ENCODE peak calls at places on chromosomes 3 and 15, in seven cellular contexts. O is thyroid gland, K is endothelial cell of umbilical vein, X is neural progenitor cell, S is transverse colon, Q is lower leg skin, F is kidney. L is an unnamed sample.

GRCh38 chr3:178028933-178029332 is 507.3 kb upstream of the KCNMB2 start:
- DNase-seq in Q (no peak), K (no peak), S (no peak), X (no peak), F (no peak), O (no peak), L (no peak)

GRCh38 chr3:107392549-107393165 is 15.4 kb downstream of the CCDC54 start:
- DNase-seq in K (no peak), Q (no peak), S (no peak), F (no peak), O (no peak), X (no peak), L (peak)

GRCh38 chr3:156605686-156606605 is 51.0 kb upstream of the SSR3 start:
- DNase-seq in S (peak), O (peak), F (peak), K (peak), X (peak), Q (peak), L (peak)

GRCh38 chr15:37819191-37819590 is 115.2 kb upstream of the TMCO5A start:
- DNase-seq in Q (no peak), X (no peak), K (no peak), F (no peak), S (no peak), O (peak), L (peak)

GRCh38 chr15:88610756-88611231 is 10.3 kb upstream of the AEN start:
- DNase-seq in K (no peak), F (no peak), X (peak), Q (no peak), S (no peak), O (no peak), L (no peak)

GRCh38 chr3:185688808-185689207 is 102.7 kb downstream of the SENP2 start:
- DNase-seq in Q (no peak), O (no peak), X (no peak), S (no peak), F (no peak), K (peak), L (peak)

GRCh38 chr3:128849776-128850542 is 29.5 kb upstream of the ACAD9 start:
- DNase-seq in S (no peak), K (no peak), O (no peak), X (peak), F (no peak), Q (no peak), L (peak)

GRCh38 chr3:138914870-138915502 is 32.0 kb downstream of the FOXL2 start:
- DNase-seq in K (peak), Q (no peak), F (no peak), O (no peak), S (no peak), X (no peak), L (peak)

GRCh38 chr3:81891056-81891455 is 129.6 kb upstream of the GBE1 start:
- DNase-seq in K (no peak), F (no peak), O (no peak), S (no peak), X (no peak), Q (no peak), L (no peak)

GRCh38 chr3:105806361-105806760 is 62.5 kb downstream of the CBLB start:
- DNase-seq in K (peak), X (no peak), Q (no peak), O (peak), S (no peak), F (no peak), L (peak)

GRCh38 chr3:31906182-31906581 is 74.9 kb downstream of the OSBPL10 start:
- DNase-seq in Q (no peak), O (no peak), F (no peak), S (no peak), X (no peak), K (peak), L (no peak)

GRCh38 chr15:81485806-81486205 is 111.8 kb upstream of the TMC3 start:
- DNase-seq in F (no peak), S (no peak), K (peak), Q (no peak), O (peak), X (no peak), L (no peak)

GRCh38 chr3:104411760-104412159 is 954.9 kb upstream of the ALCAM start:
- DNase-seq in Q (no peak), X (peak), F (no peak), S (no peak), O (no peak), K (no peak), L (no peak)

GRCh38 chr3:99641984-99642383 is 3.6 kb downstream of the COL8A1 start:
- DNase-seq in O (no peak), K (no peak), X (no peak), F (no peak), S (no peak), Q (no peak), L (no peak)

GRCh38 chr3:170811928-170812591 is 57.9 kb downstream of the RPL22L1 start:
- DNase-seq in X (peak), O (peak), S (peak), K (peak), Q (peak), F (no peak), L (peak)

GRCh38 chr3:43105224-43105596 is 669 bp downstream of the POMGNT2 start:
- DNase-seq in Q (no peak), S (no peak), K (no peak), X (no peak), F (peak), O (peak), L (no peak)

GRCh38 chr3:71099997-71100719 is 483.4 kb downstream of the FOXP1 start:
- DNase-seq in Q (no peak), F (no peak), S (no peak), K (no peak), X (no peak), O (no peak), L (peak)

GRCh38 chr3:187747506-187747905 is 2.2 kb upstream of the BCL6 start:
- DNase-seq in X (no peak), O (no peak), F (no peak), K (no peak), Q (no peak), S (no peak), L (no peak)

GRCh38 chr3:187748050-187748481 is 2.8 kb upstream of the BCL6 start:
- DNase-seq in X (peak), O (peak), Q (peak), K (peak), F (peak), S (peak), L (peak)

GRCh38 chr3:187753516-187753915 is 8.2 kb upstream of the BCL6 start:
- DNase-seq in Q (no peak), S (no peak), K (no peak), F (no peak), X (no peak), O (no peak), L (no peak)

GRCh38 chr3:187750041-187750512 is 4.8 kb upstream of the BCL6 start:
- DNase-seq in K (peak), Q (no peak), F (peak), X (peak), O (peak), S (peak), L (peak)

GRCh38 chr3:187750513-187751123 is 5.3 kb upstream of the BCL6 start:
- DNase-seq in K (no peak), F (no peak), Q (no peak), S (peak), O (peak), X (peak), L (peak)
- H3K4me3 ChIP-seq in K (no peak), F (peak), Q (no peak), S (peak), O (no peak), X (peak), L (peak)

GRCh38 chr15:74320358-74321247 is 46.8 kb downstream of the CYP11A1 start:
- DNase-seq in F (no peak), O (peak), K (peak), Q (peak), S (peak), X (peak), L (peak)
- TF ChIP-seq CTCF in F (peak), O (peak), K (peak), Q (no peak), S (peak), X (peak), L (peak)

DNA sequence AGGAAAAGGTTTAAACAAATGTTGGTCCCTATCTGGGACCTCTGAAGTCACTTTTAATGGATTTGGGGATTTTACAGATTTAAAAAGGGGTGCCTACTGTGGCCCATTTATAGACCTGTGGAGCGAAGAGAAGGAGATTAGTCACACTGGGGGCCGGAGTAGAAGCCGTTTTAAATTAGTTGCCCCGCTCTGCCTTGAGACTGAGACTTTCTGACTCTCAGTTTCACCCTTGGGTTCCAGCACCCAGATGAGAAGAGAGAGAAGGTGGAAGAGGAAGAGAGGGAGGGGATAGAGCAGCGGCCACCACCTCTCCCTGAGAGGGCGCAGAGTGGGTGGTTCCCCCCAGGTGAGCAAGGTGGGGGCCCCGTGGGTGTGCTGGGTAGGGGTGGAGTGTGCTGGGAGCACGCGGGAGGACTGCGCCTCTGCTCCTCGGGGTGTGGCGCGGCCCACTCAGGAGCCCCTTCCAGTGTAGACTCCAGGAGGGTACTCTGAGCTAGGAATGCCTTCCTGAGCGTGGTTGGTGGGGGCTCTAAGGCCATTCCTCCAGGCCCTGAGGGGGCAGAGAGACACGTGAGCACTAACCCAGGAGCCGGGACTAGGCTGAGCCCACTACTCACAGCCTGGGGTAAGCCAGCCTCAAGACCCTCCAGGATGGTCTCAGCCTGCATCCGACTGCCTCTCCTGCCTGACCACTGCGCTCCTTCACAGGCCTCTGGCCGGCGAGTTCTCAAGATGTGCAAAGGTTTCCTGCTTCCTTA is 32.6 kb upstream of the RAB6B start:
- DNase-seq in X (no peak), S (no peak), K (no peak), F (no peak), Q (no peak), O (no peak), L (no peak)
- H3K4me3 ChIP-seq in X (peak), S (peak), K (peak), F (peak), Q (no peak), O (no peak), L (no peak)

DNA sequence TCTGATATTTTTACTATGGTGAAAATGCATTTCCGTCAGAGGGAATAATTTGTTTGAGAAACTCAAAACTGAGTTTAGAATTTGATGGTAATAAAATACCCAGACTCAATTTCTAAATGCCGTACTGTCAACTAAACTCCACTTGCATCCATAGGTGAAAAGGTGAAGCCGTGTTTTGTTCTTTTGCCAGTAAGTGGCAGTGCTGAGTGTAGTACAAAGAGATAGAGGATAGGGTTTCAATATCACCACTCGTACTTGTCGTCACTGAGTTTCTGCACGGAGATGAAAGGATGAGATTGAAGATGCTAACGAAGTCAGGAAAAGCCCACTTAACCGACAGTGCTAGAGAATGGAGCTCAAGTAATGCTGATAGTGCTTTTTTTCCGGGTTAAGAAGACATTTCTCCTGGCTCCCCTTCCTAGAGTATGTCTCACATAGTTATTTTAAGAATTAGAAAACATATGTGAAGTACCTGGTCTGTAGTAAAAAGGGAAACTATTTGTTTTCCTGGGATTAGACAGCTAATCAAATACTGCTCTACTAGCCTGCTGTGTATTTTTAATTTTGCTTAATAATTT is 345.1 kb downstream of the IL5RA start:
- DNase-seq in O (no peak), X (peak), K (no peak), Q (no peak), S (no peak), F (no peak), L (no peak)
- TF ChIP-seq CTCF in O (peak), X (peak), K (no peak), Q (no peak), S (no peak), F (peak), L (no peak)

DNA sequence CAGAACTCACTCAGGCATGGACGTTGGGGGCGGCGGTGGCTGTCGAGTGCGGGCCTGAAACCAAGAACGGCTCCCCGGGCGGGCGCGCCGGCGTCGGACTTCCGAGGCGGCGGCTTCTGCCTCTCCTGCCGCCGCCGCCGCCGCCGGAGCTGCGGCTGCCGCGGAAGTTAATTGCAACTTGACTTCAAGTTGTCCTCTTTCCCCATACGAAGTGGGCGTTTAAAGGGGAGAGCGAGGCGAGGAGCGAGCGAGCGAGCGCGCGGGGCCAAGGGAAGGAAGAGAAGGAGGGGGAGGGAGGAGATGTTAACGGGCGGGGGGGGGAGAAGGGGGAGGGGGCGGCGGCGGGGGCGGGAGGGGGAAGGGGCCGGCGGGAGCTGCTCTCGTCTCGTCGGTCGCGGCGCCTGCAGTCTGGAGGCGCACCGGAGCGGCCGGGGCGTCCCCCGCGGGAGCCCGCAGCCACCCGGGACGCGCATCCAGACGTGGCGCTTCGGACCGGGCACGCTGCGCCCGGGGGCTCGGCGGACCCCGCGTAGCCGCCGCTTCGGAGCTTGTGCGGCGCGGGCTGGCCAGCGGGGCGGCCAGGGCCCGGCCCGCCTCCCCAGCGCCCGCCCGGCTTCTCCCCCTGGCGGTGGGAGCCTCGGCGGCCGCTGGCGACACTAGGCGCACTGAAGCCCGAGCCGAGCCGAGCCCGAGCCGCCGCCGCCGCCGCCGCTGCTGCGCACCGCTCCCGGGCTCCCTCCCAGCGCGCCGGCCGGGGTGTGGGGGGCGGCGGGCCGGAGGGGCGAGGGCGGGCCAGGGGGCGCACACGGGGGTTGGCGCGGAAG is 19.7 kb upstream of the SATB1 start:
- DNase-seq in K (peak), F (peak), S (peak), O (peak), Q (peak), X (peak), L (peak)
- H3K4me3 ChIP-seq in K (peak), F (peak), S (peak), O (peak), Q (peak), X (peak), L (peak)

DNA sequence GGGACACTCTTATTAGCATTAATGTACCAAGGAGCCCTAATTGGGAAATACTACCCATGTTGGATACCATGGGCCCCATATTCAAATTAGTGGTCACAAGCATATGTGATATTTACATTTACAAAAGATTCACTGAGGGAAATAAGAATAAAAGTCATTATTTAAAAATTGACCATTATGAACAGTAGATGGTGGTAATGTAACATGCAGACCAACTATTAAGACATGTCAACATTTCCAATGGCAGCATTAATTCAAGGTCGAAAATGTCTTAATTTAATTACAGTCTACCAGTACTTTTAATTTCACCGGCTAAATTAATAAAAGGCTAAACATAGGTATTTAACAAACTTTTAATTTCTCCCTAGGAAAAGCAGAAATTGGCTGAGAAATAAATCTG is 26.3 kb downstream of the NEK11 start:
- DNase-seq in X (no peak), O (no peak), S (no peak), Q (no peak), K (peak), F (no peak), L (peak)
- TF ChIP-seq CTCF in X (peak), O (peak), S (no peak), Q (no peak), K (peak), F (peak), L (peak)

GRCh38 chr3:13578246-13578645 is 29.3 kb downstream of the FBLN2 start:
- DNase-seq in X (no peak), K (no peak), F (no peak), Q (no peak), S (no peak), O (no peak), L (no peak)
- H3K4me3 ChIP-seq in X (no peak), K (no peak), F (no peak), Q (no peak), S (no peak), O (no peak), L (no peak)

DNA sequence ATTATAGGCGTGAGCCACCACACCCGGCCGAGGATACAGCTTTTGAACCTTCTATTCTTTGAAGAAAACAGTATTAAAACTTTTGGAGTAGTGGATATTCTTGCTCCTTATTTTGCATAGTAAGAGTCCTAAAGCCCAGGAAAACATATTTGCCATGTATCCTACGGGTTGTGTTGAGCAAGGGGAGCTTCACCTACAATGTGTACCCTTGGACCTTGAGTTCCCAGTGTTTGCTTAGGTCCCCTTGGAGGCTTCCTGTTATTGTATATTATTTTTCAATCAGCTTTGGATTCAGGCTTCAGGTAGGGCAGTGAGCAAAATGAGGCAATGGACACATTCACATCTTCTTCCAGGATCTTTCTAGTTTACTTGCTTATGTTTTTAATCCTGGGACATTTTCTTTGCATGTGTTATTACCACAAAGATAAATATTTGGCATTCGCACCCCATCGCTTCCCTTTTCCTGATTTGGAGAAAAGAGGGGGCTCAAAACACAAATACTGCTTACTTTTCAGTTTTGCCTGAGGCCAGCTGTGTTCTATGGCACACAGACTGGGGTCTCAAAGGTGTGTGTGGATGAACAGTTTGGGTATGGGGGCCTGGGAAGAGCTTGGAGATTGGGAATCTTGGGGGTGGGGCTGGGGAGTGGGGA is 88.7 kb downstream of the FNDC3B start:
- DNase-seq in K (no peak), Q (no peak), X (no peak), S (no peak), O (no peak), F (no peak), L (no peak)
- TF ChIP-seq CTCF in K (no peak), Q (no peak), X (no peak), S (no peak), O (no peak), F (no peak), L (no peak)

DNA sequence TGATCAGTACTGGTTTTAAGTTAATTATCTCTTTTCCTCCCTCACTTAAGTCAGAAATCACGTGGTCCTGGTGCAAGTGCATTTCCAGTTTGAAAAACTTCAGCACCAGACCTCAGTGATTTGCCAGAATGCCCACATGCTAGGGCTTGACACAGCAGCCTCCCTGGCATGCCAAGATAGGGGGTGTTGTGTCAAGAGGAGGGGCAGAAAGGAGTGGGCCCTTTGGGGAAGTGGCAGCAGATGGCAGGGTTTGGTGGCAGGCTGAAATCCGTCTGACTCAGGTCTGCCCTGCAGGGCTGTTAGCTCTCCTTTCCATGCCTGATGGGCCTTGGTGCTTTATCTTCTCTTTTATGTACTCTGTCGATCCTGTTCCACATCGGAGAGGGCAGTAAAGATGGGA is 23.4 kb downstream of the PXK start:
- DNase-seq in X (no peak), S (peak), O (peak), Q (no peak), K (no peak), F (no peak), L (no peak)
- H3K4me3 ChIP-seq in X (no peak), S (no peak), O (no peak), Q (no peak), K (no peak), F (no peak), L (no peak)

L was measured in choroid plexus epithelial cell.